ENCODE peak calls at places on chromosomes 2 and 18, in ten cellular contexts. One of them, this sample, is unnamed. For H3K4me1, the result is how much of the 10 kb centered on the place peaks cover.

GRCh38 chr2:226625951-226626350 is 173.7 kb downstream of the IRS1 start:
- DNase-seq in heart left ventricle: no peak
- DNase-seq in uterus: no peak
- DNase-seq in transverse colon: no peak
- DNase-seq in left lung: no peak
- DNase-seq in tibial artery: no peak
- DNase-seq in naive thymus-derived CD4-positive, alpha-beta T cell: no peak
- DNase-seq in neural progenitor cell: no peak
- DNase-seq in prostate gland: no peak
- DNase-seq in heart right ventricle: no peak
- DNase-seq in this sample: no peak

GRCh38 chr18:46335551-46336059 is 231.4 kb downstream of the HAUS1 start:
- DNase-seq in left lung: no peak
- DNase-seq in heart left ventricle: no peak
- DNase-seq in naive thymus-derived CD4-positive, alpha-beta T cell: no peak
- DNase-seq in uterus: no peak
- DNase-seq in neural progenitor cell: peak
- DNase-seq in prostate gland: no peak
- DNase-seq in transverse colon: no peak
- DNase-seq in heart right ventricle: no peak
- DNase-seq in tibial artery: no peak
- DNase-seq in this sample: no peak

GRCh38 chr2:39377226-39377939 is 59.7 kb downstream of the MAP4K3 start:
- DNase-seq in heart right ventricle: no peak
- DNase-seq in uterus: no peak
- DNase-seq in tibial artery: no peak
- DNase-seq in naive thymus-derived CD4-positive, alpha-beta T cell: no peak
- DNase-seq in neural progenitor cell: no peak
- DNase-seq in transverse colon: peak
- DNase-seq in heart left ventricle: no peak
- DNase-seq in left lung: no peak
- DNase-seq in prostate gland: no peak
- DNase-seq in this sample: no peak

GRCh38 chr2:171836151-171836910 is 57.7 kb downstream of the SLC25A12 start:
- DNase-seq in heart right ventricle: no peak
- DNase-seq in naive thymus-derived CD4-positive, alpha-beta T cell: no peak
- DNase-seq in tibial artery: no peak
- DNase-seq in heart left ventricle: no peak
- DNase-seq in prostate gland: no peak
- DNase-seq in transverse colon: no peak
- DNase-seq in neural progenitor cell: no peak
- DNase-seq in uterus: no peak
- DNase-seq in left lung: no peak
- DNase-seq in this sample: no peak

GRCh38 chr2:37599688-37600525 is 71.5 kb downstream of the CDC42EP3 start:
- DNase-seq in uterus: no peak
- DNase-seq in heart right ventricle: no peak
- DNase-seq in transverse colon: peak
- DNase-seq in left lung: no peak
- DNase-seq in tibial artery: no peak
- DNase-seq in neural progenitor cell: no peak
- DNase-seq in prostate gland: no peak
- DNase-seq in heart left ventricle: no peak
- DNase-seq in naive thymus-derived CD4-positive, alpha-beta T cell: peak
- DNase-seq in this sample: no peak

GRCh38 chr2:82478641-82479040 is 1980.4 kb downstream of the SUCLG1 start:
- DNase-seq in left lung: no peak
- DNase-seq in prostate gland: no peak
- DNase-seq in tibial artery: no peak
- DNase-seq in heart right ventricle: no peak
- DNase-seq in naive thymus-derived CD4-positive, alpha-beta T cell: no peak
- DNase-seq in heart left ventricle: no peak
- DNase-seq in neural progenitor cell: no peak
- DNase-seq in uterus: no peak
- DNase-seq in transverse colon: peak
- DNase-seq in this sample: no peak

GRCh38 chr2:215421859-215422461 is 13.9 kb downstream of the FN1 start:
- DNase-seq in heart left ventricle: no peak
- DNase-seq in tibial artery: no peak
- DNase-seq in uterus: no peak
- DNase-seq in left lung: no peak
- DNase-seq in heart right ventricle: no peak
- DNase-seq in prostate gland: no peak
- DNase-seq in naive thymus-derived CD4-positive, alpha-beta T cell: no peak
- DNase-seq in transverse colon: no peak
- DNase-seq in neural progenitor cell: no peak
- DNase-seq in this sample: no peak

GRCh38 chr2:5959836-5960820 is 267.9 kb downstream of the SOX11 start:
- DNase-seq in left lung: no peak
- DNase-seq in tibial artery: no peak
- DNase-seq in heart right ventricle: no peak
- DNase-seq in uterus: no peak
- DNase-seq in prostate gland: no peak
- DNase-seq in naive thymus-derived CD4-positive, alpha-beta T cell: no peak
- DNase-seq in transverse colon: no peak
- DNase-seq in heart left ventricle: no peak
- DNase-seq in neural progenitor cell: no peak
- DNase-seq in this sample: no peak

GRCh38 chr2:172925600-172925999 is 150.0 kb upstream of the MAP3K20 start:
- DNase-seq in uterus: no peak
- DNase-seq in heart right ventricle: no peak
- DNase-seq in transverse colon: no peak
- DNase-seq in tibial artery: no peak
- DNase-seq in prostate gland: no peak
- DNase-seq in left lung: no peak
- DNase-seq in naive thymus-derived CD4-positive, alpha-beta T cell: no peak
- DNase-seq in heart left ventricle: no peak
- DNase-seq in neural progenitor cell: no peak
- DNase-seq in this sample: no peak

GRCh38 chr2:220684099-220684498 is 888.0 kb downstream of the EPHA4 start:
- DNase-seq in heart left ventricle: no peak
- DNase-seq in neural progenitor cell: no peak
- DNase-seq in heart right ventricle: no peak
- DNase-seq in left lung: no peak
- DNase-seq in uterus: no peak
- DNase-seq in tibial artery: no peak
- DNase-seq in transverse colon: no peak
- DNase-seq in prostate gland: no peak
- DNase-seq in naive thymus-derived CD4-positive, alpha-beta T cell: no peak
- DNase-seq in this sample: no peak

GRCh38 chr2:166239548-166239947 is 111.7 kb upstream of the SCN1A start:
- DNase-seq in transverse colon: no peak
- DNase-seq in prostate gland: no peak
- DNase-seq in naive thymus-derived CD4-positive, alpha-beta T cell: no peak
- DNase-seq in left lung: no peak
- DNase-seq in uterus: no peak
- DNase-seq in neural progenitor cell: no peak
- DNase-seq in heart right ventricle: no peak
- DNase-seq in tibial artery: no peak
- DNase-seq in heart left ventricle: no peak
- DNase-seq in this sample: no peak

GRCh38 chr2:113156278-113157107 is 17.3 kb upstream of the PSD4 start:
- DNase-seq in uterus: no peak
- DNase-seq in transverse colon: no peak
- DNase-seq in tibial artery: no peak
- DNase-seq in heart right ventricle: no peak
- DNase-seq in left lung: no peak
- DNase-seq in naive thymus-derived CD4-positive, alpha-beta T cell: no peak
- DNase-seq in heart left ventricle: no peak
- DNase-seq in neural progenitor cell: no peak
- DNase-seq in prostate gland: no peak
- DNase-seq in this sample: no peak

DNA sequence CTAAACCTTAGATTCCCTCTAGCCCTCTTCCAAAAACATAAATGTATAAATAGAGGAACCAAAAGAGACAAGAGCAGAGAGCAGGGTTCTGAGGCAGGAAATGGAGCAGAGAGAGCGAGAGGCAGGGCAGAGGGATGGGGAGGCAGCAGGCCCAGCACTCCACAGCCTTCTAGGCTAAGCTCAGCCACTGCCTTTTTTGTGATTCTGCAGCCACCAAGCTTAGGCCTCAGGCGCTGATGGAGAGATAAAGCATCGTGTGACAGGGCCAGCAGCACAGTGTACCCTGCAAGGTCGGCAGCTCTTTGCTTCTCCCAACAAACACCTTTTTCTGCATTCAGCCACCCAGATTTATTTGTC is 14.4 kb upstream of the MAT2A start:
- DNase-seq in tibial artery: no peak
- DNase-seq in prostate gland: peak
- DNase-seq in heart left ventricle: no peak
- DNase-seq in left lung: no peak
- DNase-seq in heart right ventricle: no peak
- DNase-seq in naive thymus-derived CD4-positive, alpha-beta T cell: no peak
- DNase-seq in neural progenitor cell: peak
- DNase-seq in uterus: no peak
- DNase-seq in transverse colon: no peak
- DNase-seq in this sample: no peak
- H3K27ac ChIP-seq in tibial artery: peak
- H3K27ac ChIP-seq in prostate gland: peak
- H3K27ac ChIP-seq in heart left ventricle: peak
- H3K27ac ChIP-seq in left lung: no peak
- H3K27ac ChIP-seq in heart right ventricle: peak
- H3K27ac ChIP-seq in naive thymus-derived CD4-positive, alpha-beta T cell: no peak
- H3K27ac ChIP-seq in neural progenitor cell: peak
- H3K27ac ChIP-seq in uterus: peak
- H3K27ac ChIP-seq in transverse colon: peak
- H3K27ac ChIP-seq in this sample: peak

DNA sequence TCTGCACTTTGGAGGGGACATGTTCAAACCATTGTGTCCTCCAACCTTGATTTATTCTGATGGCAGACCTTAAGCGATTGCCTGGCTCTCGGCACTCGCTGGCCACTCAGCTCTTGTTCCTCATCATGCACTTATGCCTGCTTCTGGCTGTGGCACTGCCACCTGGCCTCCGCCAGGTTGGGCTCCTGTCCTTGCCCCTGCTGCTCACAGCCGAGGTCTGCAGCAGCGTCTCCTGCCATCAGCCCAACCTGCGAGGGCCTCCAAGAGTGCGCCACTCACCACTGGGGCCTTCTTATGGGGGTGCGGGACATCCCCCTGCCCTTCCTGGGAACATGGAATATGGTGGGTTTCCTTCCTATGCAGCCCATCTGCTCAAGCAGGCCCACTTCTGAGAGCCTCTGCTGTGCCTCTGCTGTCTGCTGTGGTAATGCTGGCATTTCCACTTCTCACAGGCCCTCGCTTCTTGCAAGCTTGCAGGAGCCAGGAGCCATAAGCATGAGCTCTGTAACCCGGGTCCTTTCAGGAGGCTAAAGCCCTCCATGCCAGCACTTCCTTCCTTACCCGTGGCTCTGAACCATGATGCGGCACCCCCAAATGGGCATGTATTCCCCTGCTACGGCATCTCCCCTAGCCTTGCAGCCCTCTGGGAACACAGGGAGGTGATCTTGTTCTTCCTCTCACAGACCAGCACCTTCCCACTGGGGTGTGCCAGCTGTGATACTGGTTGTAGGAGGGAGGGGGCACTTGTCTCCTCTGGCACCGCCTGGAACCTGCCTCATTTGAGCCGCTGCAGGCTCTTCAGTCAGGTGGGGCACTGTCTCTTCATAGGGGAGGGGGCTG is 58.6 kb upstream of the HS6ST1 start:
- DNase-seq in uterus: no peak
- DNase-seq in heart left ventricle: peak
- DNase-seq in naive thymus-derived CD4-positive, alpha-beta T cell: no peak
- DNase-seq in transverse colon: peak
- DNase-seq in tibial artery: peak
- DNase-seq in heart right ventricle: no peak
- DNase-seq in neural progenitor cell: no peak
- DNase-seq in prostate gland: no peak
- DNase-seq in left lung: peak
- DNase-seq in this sample: no peak
- H3K4me1 ChIP-seq in uterus: under half
- H3K4me1 ChIP-seq in heart left ventricle: under half
- H3K4me1 ChIP-seq in naive thymus-derived CD4-positive, alpha-beta T cell: under half
- H3K4me1 ChIP-seq in transverse colon: under half
- H3K4me1 ChIP-seq in tibial artery: half or more
- H3K4me1 ChIP-seq in heart right ventricle: under half
- H3K4me1 ChIP-seq in neural progenitor cell: under half
- H3K4me1 ChIP-seq in prostate gland: under half
- H3K4me1 ChIP-seq in left lung: under half
- H3K4me1 ChIP-seq in this sample: under half

DNA sequence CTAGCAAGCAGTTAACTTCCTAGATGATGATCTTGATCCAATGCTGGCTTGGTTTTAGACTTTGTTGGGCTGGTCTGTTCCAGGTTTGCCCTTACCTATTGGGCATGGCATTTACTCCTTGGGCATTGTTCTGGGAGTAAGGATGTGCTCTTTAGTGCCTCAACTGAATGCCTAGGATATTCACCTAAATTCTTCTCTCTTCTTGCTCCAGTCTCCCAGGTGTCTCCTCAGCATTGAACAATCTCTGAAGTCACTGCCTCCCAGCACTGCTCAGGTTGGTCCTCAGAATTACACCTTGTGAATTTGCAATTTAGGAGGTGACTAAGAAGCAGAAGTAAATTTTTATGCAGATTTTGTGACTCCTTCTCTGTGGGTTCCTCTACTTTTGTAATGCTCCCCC is 307.7 kb upstream of the COL3A1 start:
- DNase-seq in heart left ventricle: no peak
- DNase-seq in uterus: no peak
- DNase-seq in neural progenitor cell: no peak
- DNase-seq in prostate gland: no peak
- DNase-seq in naive thymus-derived CD4-positive, alpha-beta T cell: no peak
- DNase-seq in heart right ventricle: no peak
- DNase-seq in tibial artery: no peak
- DNase-seq in left lung: no peak
- DNase-seq in transverse colon: no peak
- DNase-seq in this sample: no peak
- H3K4me3 ChIP-seq in heart left ventricle: no peak
- H3K4me3 ChIP-seq in uterus: no peak
- H3K4me3 ChIP-seq in neural progenitor cell: no peak
- H3K4me3 ChIP-seq in prostate gland: no peak
- H3K4me3 ChIP-seq in naive thymus-derived CD4-positive, alpha-beta T cell: no peak
- H3K4me3 ChIP-seq in heart right ventricle: no peak
- H3K4me3 ChIP-seq in tibial artery: no peak
- H3K4me3 ChIP-seq in left lung: no peak
- H3K4me3 ChIP-seq in transverse colon: no peak
- H3K4me3 ChIP-seq in this sample: no peak

DNA sequence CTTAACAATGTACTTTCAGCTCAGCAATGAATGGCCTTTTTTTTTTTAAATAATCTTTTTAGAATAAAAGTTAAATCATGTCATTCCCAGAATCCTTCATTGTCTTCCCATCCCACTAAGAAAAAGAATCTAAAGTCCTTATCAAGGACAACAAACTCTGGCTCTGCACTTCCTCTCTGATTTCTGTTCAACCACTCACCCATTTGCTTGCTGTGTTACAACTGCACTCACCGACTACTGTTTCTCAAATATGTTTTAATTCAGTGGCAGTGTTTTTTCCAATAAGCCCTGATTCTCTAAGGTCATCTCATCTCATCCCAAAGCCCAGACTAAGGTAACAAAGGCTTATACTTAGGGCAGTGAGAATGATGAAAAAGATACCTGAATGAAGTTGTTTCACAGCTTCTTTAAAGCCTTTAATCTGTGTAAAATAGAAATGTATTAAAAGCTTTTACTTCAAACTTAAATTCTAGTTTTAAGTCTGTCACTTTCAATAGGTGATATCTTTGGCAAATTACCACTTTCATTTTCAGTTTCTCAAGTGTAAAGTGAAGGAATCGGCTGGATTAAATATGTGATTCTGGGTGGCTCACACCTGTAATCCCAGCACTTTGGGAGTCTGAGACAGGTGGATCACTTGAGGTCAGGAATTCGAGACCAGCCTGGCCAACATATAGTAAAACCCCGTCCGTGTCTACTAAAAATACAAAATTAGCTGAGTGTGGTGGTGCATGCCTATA is 87.6 kb downstream of the RBBP8 start:
- DNase-seq in transverse colon: no peak
- DNase-seq in left lung: no peak
- DNase-seq in uterus: no peak
- DNase-seq in naive thymus-derived CD4-positive, alpha-beta T cell: no peak
- DNase-seq in neural progenitor cell: no peak
- DNase-seq in heart right ventricle: no peak
- DNase-seq in prostate gland: no peak
- DNase-seq in tibial artery: no peak
- DNase-seq in heart left ventricle: no peak
- DNase-seq in this sample: no peak
- H3K27ac ChIP-seq in transverse colon: no peak
- H3K27ac ChIP-seq in left lung: no peak
- H3K27ac ChIP-seq in uterus: no peak
- H3K27ac ChIP-seq in naive thymus-derived CD4-positive, alpha-beta T cell: peak
- H3K27ac ChIP-seq in neural progenitor cell: peak
- H3K27ac ChIP-seq in heart right ventricle: no peak
- H3K27ac ChIP-seq in prostate gland: no peak
- H3K27ac ChIP-seq in tibial artery: no peak
- H3K27ac ChIP-seq in heart left ventricle: no peak
- H3K27ac ChIP-seq in this sample: no peak